ENCODE peak calls at places on chromosomes 11 and 22, in four cellular contexts. B is T-cell; Y is stimulated activated CD8-positive, alpha-beta memory T cell treated with anti-CD3 and anti-CD28 coated beads, Interleukin-2, amount 100 ng/mL, for 1 hour; P is suprapubic skin. L is an unnamed sample.

GRCh38 chr11:120160436-120160835 is 22.5 kb upstream of the TRIM29 start:
- DNase-seq in B (no peak), Y (no peak), P (no peak), L (no peak)

GRCh38 chr11:46003647-46004046 is 81.2 kb downstream of the LARGE2 start:
- DNase-seq in Y (no peak), B (no peak), P (no peak), L (no peak)

GRCh38 chr11:36354221-36355003 is 58.3 kb downstream of the PRR5L start:
- DNase-seq in B (no peak), P (no peak), Y (no peak), L (no peak)

GRCh38 chr11:67416416-67417335 is 1.2 kb downstream of the CARNS1 start:
- DNase-seq in P (no peak), Y (peak), B (peak), L (no peak)

GRCh38 chr22:44724859-44725258 is 22.9 kb downstream of the PRR5 start:
- DNase-seq in P (no peak), B (no peak), Y (no peak), L (no peak)

GRCh38 chr11:95568236-95568635 is 221.3 kb downstream of the FAM76B start:
- DNase-seq in B (no peak), Y (no peak), P (no peak), L (no peak)

GRCh38 chr22:45238431-45239377 is 2.0 kb downstream of the KIAA0930 start:
- DNase-seq in P (no peak), B (no peak), Y (no peak), L (no peak)

GRCh38 chr11:62497132-62497915 is 49.3 kb downstream of the AHNAK start:
- DNase-seq in Y (no peak), P (no peak), B (no peak), L (no peak)

GRCh38 chr11:75303544-75304224 is 47.8 kb downstream of the ARRB1 start:
- DNase-seq in B (no peak), P (no peak), Y (no peak), L (no peak)

L was measured in coronary artery.